ENCODE peak calls at places on chromosomes 2 and 18, in eight cellular contexts. One of them, this sample, is unnamed.

GRCh38 chr2:218896501-218897393 is 16.1 kb downstream of the WNT10A start:
- DNase-seq in lower lobe of right lung: no peak
- DNase-seq in left ventricle myocardium inferior: no peak
- DNase-seq in KBM-7: peak
- DNase-seq in CD4-positive, alpha-beta T cell: peak
- DNase-seq in retina: peak
- DNase-seq in nucleus accumbens: peak
- DNase-seq in tibial nerve: no peak
- DNase-seq in this sample: peak

GRCh38 chr2:101440127-101440738 is 34.7 kb downstream of the RFX8 start:
- DNase-seq in lower lobe of right lung: no peak
- DNase-seq in left ventricle myocardium inferior: peak
- DNase-seq in KBM-7: no peak
- DNase-seq in CD4-positive, alpha-beta T cell: no peak
- DNase-seq in retina: no peak
- DNase-seq in nucleus accumbens: no peak
- DNase-seq in tibial nerve: no peak
- DNase-seq in this sample: no peak

GRCh38 chr18:79706006-79706405 is 26.4 kb downstream of the CTDP1 start:
- DNase-seq in lower lobe of right lung: no peak
- DNase-seq in left ventricle myocardium inferior: peak
- DNase-seq in KBM-7: no peak
- DNase-seq in CD4-positive, alpha-beta T cell: no peak
- DNase-seq in retina: no peak
- DNase-seq in nucleus accumbens: no peak
- DNase-seq in tibial nerve: no peak
- DNase-seq in this sample: no peak

GRCh38 chr2:46800218-46800617 is 115.4 kb downstream of the MCFD2 start:
- DNase-seq in lower lobe of right lung: no peak
- DNase-seq in left ventricle myocardium inferior: no peak
- DNase-seq in KBM-7: no peak
- DNase-seq in CD4-positive, alpha-beta T cell: no peak
- DNase-seq in retina: no peak
- DNase-seq in nucleus accumbens: no peak
- DNase-seq in tibial nerve: no peak
- DNase-seq in this sample: no peak

GRCh38 chr2:34242741-34243123 is 643.6 kb upstream of the FAM98A start:
- DNase-seq in lower lobe of right lung: no peak
- DNase-seq in left ventricle myocardium inferior: no peak
- DNase-seq in KBM-7: no peak
- DNase-seq in CD4-positive, alpha-beta T cell: no peak
- DNase-seq in retina: no peak
- DNase-seq in nucleus accumbens: no peak
- DNase-seq in tibial nerve: no peak
- DNase-seq in this sample: no peak

GRCh38 chr2:54664238-54664786 is 59.1 kb upstream of the EML6 start:
- DNase-seq in lower lobe of right lung: no peak
- DNase-seq in left ventricle myocardium inferior: no peak
- DNase-seq in KBM-7: no peak
- DNase-seq in CD4-positive, alpha-beta T cell: no peak
- DNase-seq in retina: no peak
- DNase-seq in nucleus accumbens: no peak
- DNase-seq in tibial nerve: no peak
- DNase-seq in this sample: no peak

GRCh38 chr18:30929718-30930117 is 112.8 kb downstream of the DSC3 start:
- DNase-seq in lower lobe of right lung: no peak
- DNase-seq in left ventricle myocardium inferior: no peak
- DNase-seq in KBM-7: no peak
- DNase-seq in CD4-positive, alpha-beta T cell: no peak
- DNase-seq in retina: no peak
- DNase-seq in nucleus accumbens: no peak
- DNase-seq in tibial nerve: no peak
- DNase-seq in this sample: no peak

GRCh38 chr2:155256803-155257202 is 558.3 kb downstream of the KCNJ3 start:
- DNase-seq in lower lobe of right lung: no peak
- DNase-seq in left ventricle myocardium inferior: no peak
- DNase-seq in KBM-7: no peak
- DNase-seq in CD4-positive, alpha-beta T cell: no peak
- DNase-seq in retina: no peak
- DNase-seq in nucleus accumbens: no peak
- DNase-seq in tibial nerve: no peak
- DNase-seq in this sample: no peak

GRCh38 chr18:2451556-2451955 is 119.7 kb downstream of the METTL4 start:
- DNase-seq in lower lobe of right lung: no peak
- DNase-seq in left ventricle myocardium inferior: no peak
- DNase-seq in KBM-7: no peak
- DNase-seq in CD4-positive, alpha-beta T cell: no peak
- DNase-seq in retina: no peak
- DNase-seq in nucleus accumbens: no peak
- DNase-seq in tibial nerve: no peak
- DNase-seq in this sample: no peak

GRCh38 chr18:26521617-26522016 is 26.7 kb downstream of the KCTD1 start:
- DNase-seq in lower lobe of right lung: no peak
- DNase-seq in left ventricle myocardium inferior: no peak
- DNase-seq in KBM-7: no peak
- DNase-seq in CD4-positive, alpha-beta T cell: no peak
- DNase-seq in retina: no peak
- DNase-seq in nucleus accumbens: no peak
- DNase-seq in tibial nerve: no peak
- DNase-seq in this sample: no peak

GRCh38 chr18:45349447-45349846 is 265.8 kb upstream of the SLC14A2 start:
- DNase-seq in lower lobe of right lung: no peak
- DNase-seq in left ventricle myocardium inferior: no peak
- DNase-seq in KBM-7: no peak
- DNase-seq in CD4-positive, alpha-beta T cell: no peak
- DNase-seq in retina: no peak
- DNase-seq in nucleus accumbens: no peak
- DNase-seq in tibial nerve: peak
- DNase-seq in this sample: no peak

GRCh38 chr18:13377496-13377895 is 158.9 kb downstream of the LDLRAD4 start:
- DNase-seq in lower lobe of right lung: no peak
- DNase-seq in left ventricle myocardium inferior: no peak
- DNase-seq in KBM-7: peak
- DNase-seq in CD4-positive, alpha-beta T cell: no peak
- DNase-seq in retina: no peak
- DNase-seq in nucleus accumbens: no peak
- DNase-seq in tibial nerve: no peak
- DNase-seq in this sample: no peak

GRCh38 chr2:157761520-157761919 is 114.6 kb downstream of the ACVR1 start:
- DNase-seq in lower lobe of right lung: no peak
- DNase-seq in left ventricle myocardium inferior: no peak
- DNase-seq in KBM-7: no peak
- DNase-seq in CD4-positive, alpha-beta T cell: no peak
- DNase-seq in retina: no peak
- DNase-seq in nucleus accumbens: no peak
- DNase-seq in tibial nerve: no peak
- DNase-seq in this sample: no peak

GRCh38 chr2:44943693-44944101 is 2.2 kb downstream of the SIX3 start:
- DNase-seq in lower lobe of right lung: no peak
- DNase-seq in left ventricle myocardium inferior: no peak
- DNase-seq in KBM-7: peak
- DNase-seq in CD4-positive, alpha-beta T cell: no peak
- DNase-seq in retina: peak
- DNase-seq in nucleus accumbens: no peak
- DNase-seq in tibial nerve: no peak
- DNase-seq in this sample: no peak

GRCh38 chr18:44654555-44654954 is 26.1 kb upstream of the SETBP1 start:
- DNase-seq in lower lobe of right lung: no peak
- DNase-seq in left ventricle myocardium inferior: no peak
- DNase-seq in KBM-7: no peak
- DNase-seq in CD4-positive, alpha-beta T cell: no peak
- DNase-seq in retina: no peak
- DNase-seq in nucleus accumbens: no peak
- DNase-seq in tibial nerve: no peak
- DNase-seq in this sample: peak

GRCh38 chr2:3805120-3805519 is 101.7 kb downstream of the DCDC2C start:
- DNase-seq in lower lobe of right lung: no peak
- DNase-seq in left ventricle myocardium inferior: no peak
- DNase-seq in KBM-7: peak
- DNase-seq in CD4-positive, alpha-beta T cell: no peak
- DNase-seq in retina: peak
- DNase-seq in nucleus accumbens: no peak
- DNase-seq in tibial nerve: peak
- DNase-seq in this sample: peak

GRCh38 chr2:54274781-54275242 is 18.8 kb upstream of the TSPYL6 start:
- DNase-seq in lower lobe of right lung: no peak
- DNase-seq in left ventricle myocardium inferior: no peak
- DNase-seq in KBM-7: no peak
- DNase-seq in CD4-positive, alpha-beta T cell: no peak
- DNase-seq in retina: no peak
- DNase-seq in nucleus accumbens: no peak
- DNase-seq in tibial nerve: no peak
- DNase-seq in this sample: peak

GRCh38 chr2:61536086-61536722 is 2.0 kb downstream of the XPO1 start:
- DNase-seq in lower lobe of right lung: no peak
- DNase-seq in left ventricle myocardium inferior: peak
- DNase-seq in KBM-7: no peak
- DNase-seq in CD4-positive, alpha-beta T cell: no peak
- DNase-seq in retina: no peak
- DNase-seq in nucleus accumbens: no peak
- DNase-seq in tibial nerve: peak
- DNase-seq in this sample: no peak

GRCh38 chr2:30756051-30756719 is 51.1 kb downstream of the CAPN13 start:
- DNase-seq in lower lobe of right lung: no peak
- DNase-seq in left ventricle myocardium inferior: no peak
- DNase-seq in KBM-7: no peak
- DNase-seq in CD4-positive, alpha-beta T cell: no peak
- DNase-seq in retina: no peak
- DNase-seq in nucleus accumbens: no peak
- DNase-seq in tibial nerve: no peak
- DNase-seq in this sample: no peak

GRCh38 chr18:417495-417894 is 83.0 kb downstream of the COLEC12 start:
- DNase-seq in lower lobe of right lung: no peak
- DNase-seq in left ventricle myocardium inferior: no peak
- DNase-seq in KBM-7: no peak
- DNase-seq in CD4-positive, alpha-beta T cell: no peak
- DNase-seq in retina: no peak
- DNase-seq in nucleus accumbens: no peak
- DNase-seq in tibial nerve: no peak
- DNase-seq in this sample: no peak

GRCh38 chr2:150586858-150587257 is 99.4 kb upstream of the RND3 start:
- DNase-seq in lower lobe of right lung: no peak
- DNase-seq in left ventricle myocardium inferior: no peak
- DNase-seq in KBM-7: no peak
- DNase-seq in CD4-positive, alpha-beta T cell: no peak
- DNase-seq in retina: no peak
- DNase-seq in nucleus accumbens: no peak
- DNase-seq in tibial nerve: no peak
- DNase-seq in this sample: peak

GRCh38 chr2:72515696-72516095 is 310.1 kb downstream of the EXOC6B start:
- DNase-seq in lower lobe of right lung: no peak
- DNase-seq in left ventricle myocardium inferior: no peak
- DNase-seq in KBM-7: no peak
- DNase-seq in CD4-positive, alpha-beta T cell: no peak
- DNase-seq in retina: no peak
- DNase-seq in nucleus accumbens: no peak
- DNase-seq in tibial nerve: no peak
- DNase-seq in this sample: no peak

GRCh38 chr2:222671259-222672067 is at the start of gene MOGAT1:
- DNase-seq in lower lobe of right lung: peak
- DNase-seq in left ventricle myocardium inferior: peak
- DNase-seq in KBM-7: no peak
- DNase-seq in CD4-positive, alpha-beta T cell: no peak
- DNase-seq in retina: peak
- DNase-seq in nucleus accumbens: peak
- DNase-seq in tibial nerve: no peak
- DNase-seq in this sample: peak

GRCh38 chr2:66733361-66733760 is 298.4 kb downstream of the MEIS1 start:
- DNase-seq in lower lobe of right lung: no peak
- DNase-seq in left ventricle myocardium inferior: no peak
- DNase-seq in KBM-7: no peak
- DNase-seq in CD4-positive, alpha-beta T cell: no peak
- DNase-seq in retina: no peak
- DNase-seq in nucleus accumbens: no peak
- DNase-seq in tibial nerve: no peak
- DNase-seq in this sample: no peak

GRCh38 chr18:22422909-22423548 is 5.3 kb upstream of the CTAGE1 start:
- DNase-seq in lower lobe of right lung: peak
- DNase-seq in left ventricle myocardium inferior: no peak
- DNase-seq in KBM-7: no peak
- DNase-seq in CD4-positive, alpha-beta T cell: no peak
- DNase-seq in retina: no peak
- DNase-seq in nucleus accumbens: no peak
- DNase-seq in tibial nerve: no peak
- DNase-seq in this sample: no peak

GRCh38 chr2:224518806-224519580 is 66.2 kb downstream of the CUL3 start:
- DNase-seq in lower lobe of right lung: no peak
- DNase-seq in left ventricle myocardium inferior: no peak
- DNase-seq in KBM-7: no peak
- DNase-seq in CD4-positive, alpha-beta T cell: no peak
- DNase-seq in retina: no peak
- DNase-seq in nucleus accumbens: no peak
- DNase-seq in tibial nerve: no peak
- DNase-seq in this sample: no peak

GRCh38 chr2:10164611-10165010 is 42.1 kb downstream of the RRM2 start:
- DNase-seq in lower lobe of right lung: no peak
- DNase-seq in left ventricle myocardium inferior: no peak
- DNase-seq in KBM-7: no peak
- DNase-seq in CD4-positive, alpha-beta T cell: no peak
- DNase-seq in retina: no peak
- DNase-seq in nucleus accumbens: no peak
- DNase-seq in tibial nerve: no peak
- DNase-seq in this sample: no peak

GRCh38 chr2:42492691-42493467 is 903 bp downstream of the KCNG3 start:
- DNase-seq in lower lobe of right lung: peak
- DNase-seq in left ventricle myocardium inferior: no peak
- DNase-seq in KBM-7: no peak
- DNase-seq in CD4-positive, alpha-beta T cell: peak
- DNase-seq in retina: peak
- DNase-seq in nucleus accumbens: no peak
- DNase-seq in tibial nerve: no peak
- DNase-seq in this sample: no peak

GRCh38 chr2:15761910-15762309 is 170.2 kb downstream of the DDX1 start:
- DNase-seq in lower lobe of right lung: no peak
- DNase-seq in left ventricle myocardium inferior: no peak
- DNase-seq in KBM-7: no peak
- DNase-seq in CD4-positive, alpha-beta T cell: no peak
- DNase-seq in retina: no peak
- DNase-seq in nucleus accumbens: no peak
- DNase-seq in tibial nerve: no peak
- DNase-seq in this sample: no peak

GRCh38 chr2:108988796-108989713 is at the start of gene EDAR:
- DNase-seq in lower lobe of right lung: no peak
- DNase-seq in left ventricle myocardium inferior: peak
- DNase-seq in KBM-7: peak
- DNase-seq in CD4-positive, alpha-beta T cell: peak
- DNase-seq in retina: peak
- DNase-seq in nucleus accumbens: no peak
- DNase-seq in tibial nerve: no peak
- DNase-seq in this sample: peak

GRCh38 chr18:11304900-11305299 is 155.5 kb upstream of the PIEZO2 start:
- DNase-seq in lower lobe of right lung: no peak
- DNase-seq in left ventricle myocardium inferior: no peak
- DNase-seq in KBM-7: no peak
- DNase-seq in CD4-positive, alpha-beta T cell: no peak
- DNase-seq in retina: no peak
- DNase-seq in nucleus accumbens: no peak
- DNase-seq in tibial nerve: no peak
- DNase-seq in this sample: no peak

GRCh38 chr2:64645014-64645418 is 8.7 kb downstream of the SERTAD2 start:
- DNase-seq in lower lobe of right lung: no peak
- DNase-seq in left ventricle myocardium inferior: peak
- DNase-seq in KBM-7: peak
- DNase-seq in CD4-positive, alpha-beta T cell: no peak
- DNase-seq in retina: peak
- DNase-seq in nucleus accumbens: no peak
- DNase-seq in tibial nerve: peak
- DNase-seq in this sample: peak

This sample was measured in A549.